ENCODE peak calls at places on chromosomes 11 and 22, in six cellular contexts. V, S, W, H, T and O are unnamed samples.

GRCh38 chr11:114195981-114196731 is 100.0 kb upstream of the NNMT start:
- DNase-seq in S (no peak), H (no peak), V (no peak), T (no peak), W (peak; percentile 33), O (no peak)

GRCh38 chr11:78429667-78430066 is 12.0 kb upstream of the GAB2 start:
- DNase-seq in T (no peak), W (no peak), H (no peak), S (no peak), V (no peak), O (no peak)

GRCh38 chr11:18844753-18845367 is 53.3 kb upstream of the PTPN5 start:
- DNase-seq in V (no peak), H (peak; percentile 31), T (no peak), W (peak; percentile 44), S (peak; percentile 51), O (no peak)

GRCh38 chr11:73538381-73538872 is 59.5 kb downstream of the FAM168A start:
- DNase-seq in S (no peak), W (peak; percentile 24), H (peak; percentile 25), V (no peak), T (peak; percentile 17), O (no peak)

GRCh38 chr11:134939905-134940304 is 527.9 kb upstream of the B3GAT1 start:
- DNase-seq in W (no peak), H (peak; percentile 25), S (no peak), V (no peak), T (no peak), O (no peak)

GRCh38 chr11:109641549-109641948 is 219.6 kb downstream of the C11orf87 start:
- DNase-seq in H (peak; percentile 32), W (peak; percentile 62), S (peak; percentile 38), T (peak; percentile 24), V (no peak), O (no peak)

GRCh38 chr11:64239662-64240466 is 1.0 kb upstream of the FKBP2 start:
- DNase-seq in V (no peak), T (no peak), H (no peak), W (no peak), S (no peak), O (no peak)

GRCh38 chr11:132448334-132448995 is 1078.0 kb downstream of the NTM start:
- DNase-seq in W (no peak), H (peak; percentile 87), V (no peak), S (no peak), T (peak; percentile 70), O (no peak)

GRCh38 chr11:78469905-78470304 is 52.3 kb upstream of the GAB2 start:
- DNase-seq in S (no peak), T (no peak), W (peak; percentile 13), H (no peak), V (no peak), O (no peak)

GRCh38 chr11:13538044-13538443 is 42.2 kb upstream of the PTH start:
- DNase-seq in V (no peak), H (no peak), S (no peak), T (no peak), W (no peak), O (no peak)

GRCh38 chr11:66328307-66329144 is 7.7 kb downstream of the RIN1 start:
- DNase-seq in S (peak; percentile 86), W (peak; percentile 80), T (no peak), V (peak; percentile 75), H (peak; percentile 85), O (peak; percentile 72)

GRCh38 chr11:21415566-21415965 is 746.2 kb downstream of the NELL1 start:
- DNase-seq in V (no peak), T (no peak), S (no peak), W (no peak), H (no peak), O (no peak)

GRCh38 chr11:118343248-118343647 is 743 bp upstream of the CD3D start:
- DNase-seq in V (no peak), T (no peak), W (no peak), H (no peak), S (no peak), O (no peak)

GRCh38 chr11:1155274-1155693 is 2.5 kb upstream of the MUC5AC start:
- DNase-seq in T (no peak), H (no peak), S (no peak), W (no peak), V (no peak), O (no peak)

GRCh38 chr11:73404048-73404447 is 27.8 kb downstream of the RELT start:
- DNase-seq in T (peak; percentile 33), S (peak; percentile 71), W (peak; percentile 72), H (peak; percentile 69), V (no peak), O (no peak)

GRCh38 chr22:20937031-20937793 is 20.0 kb downstream of the CRKL start:
- DNase-seq in W (no peak), H (no peak), V (no peak), S (no peak), T (no peak), O (no peak)

GRCh38 chr11:134289167-134289566 is 13.0 kb downstream of the GLB1L3 start:
- DNase-seq in S (no peak), T (no peak), H (no peak), V (no peak), W (no peak), O (no peak)

GRCh38 chr11:84322211-84322610 is 1036.0 kb upstream of the CCDC90B start:
- DNase-seq in S (no peak), T (no peak), V (no peak), W (no peak), H (no peak), O (no peak)

GRCh38 chr22:46098525-46099475 is 51.5 kb upstream of the PPARA start:
- DNase-seq in V (no peak), S (no peak), W (no peak), H (no peak), T (no peak), O (no peak)

GRCh38 chr11:36398261-36398953 is 102.3 kb downstream of the PRR5L start:
- DNase-seq in W (no peak), H (no peak), T (no peak), V (no peak), S (no peak), O (no peak)

GRCh38 chr11:721347-721912 is 15.4 kb downstream of the EPS8L2 start:
- DNase-seq in T (no peak), S (no peak), H (no peak), W (no peak), V (no peak), O (no peak)

GRCh38 chr11:122322369-122322768 is 206.4 kb upstream of the BLID start:
- DNase-seq in T (peak; percentile 44), S (no peak), H (peak; percentile 10), V (no peak), W (peak; percentile 64), O (no peak)

GRCh38 chr11:71112454-71112853 is 139.9 kb downstream of the SHANK2 start:
- DNase-seq in V (no peak), S (no peak), T (no peak), W (no peak), H (no peak), O (no peak)

GRCh38 chr22:43996170-43996980 is 27.7 kb upstream of the PARVB start:
- DNase-seq in T (no peak), H (no peak), V (peak; percentile 57), S (no peak), W (no peak), O (peak; percentile 58)